ENCODE peak calls at places on chromosomes 11 and 22, in six cellular contexts. One of them, this sample, is unnamed.

GRCh38 chr11:59556115-59556882 is 45.0 kb downstream of the OR4D9 start:
- DNase-seq in A549: no peak
- DNase-seq in PC-3: peak
- DNase-seq in astrocyte of the spinal cord: peak
- DNase-seq in bronchial epithelial cell: peak
- DNase-seq in sigmoid colon: peak
- DNase-seq in this sample: peak

GRCh38 chr11:133530501-133530835 is 1.8 kb downstream of the OPCML start:
- DNase-seq in A549: no peak
- DNase-seq in PC-3: no peak
- DNase-seq in astrocyte of the spinal cord: no peak
- DNase-seq in bronchial epithelial cell: no peak
- DNase-seq in sigmoid colon: no peak
- DNase-seq in this sample: no peak

GRCh38 chr11:27294654-27295053 is 68.4 kb downstream of the CCDC34 start:
- DNase-seq in A549: no peak
- DNase-seq in PC-3: no peak
- DNase-seq in astrocyte of the spinal cord: no peak
- DNase-seq in bronchial epithelial cell: no peak
- DNase-seq in sigmoid colon: no peak
- DNase-seq in this sample: no peak

GRCh38 chr11:17314232-17314547 is 37.4 kb upstream of the NCR3LG1 start:
- DNase-seq in A549: no peak
- DNase-seq in PC-3: peak
- DNase-seq in astrocyte of the spinal cord: peak
- DNase-seq in bronchial epithelial cell: peak
- DNase-seq in sigmoid colon: no peak
- DNase-seq in this sample: peak

GRCh38 chr22:46140989-46141928 is 9.1 kb upstream of the PPARA start:
- DNase-seq in A549: no peak
- DNase-seq in PC-3: no peak
- DNase-seq in astrocyte of the spinal cord: no peak
- DNase-seq in bronchial epithelial cell: no peak
- DNase-seq in sigmoid colon: peak
- DNase-seq in this sample: no peak

GRCh38 chr11:102314784-102315183 is 2.5 kb upstream of the BIRC3 start:
- DNase-seq in A549: no peak
- DNase-seq in PC-3: no peak
- DNase-seq in astrocyte of the spinal cord: no peak
- DNase-seq in bronchial epithelial cell: no peak
- DNase-seq in sigmoid colon: no peak
- DNase-seq in this sample: no peak

GRCh38 chr11:125934473-125934872 is 11.4 kb upstream of the VSIG10L2 start:
- DNase-seq in A549: no peak
- DNase-seq in PC-3: no peak
- DNase-seq in astrocyte of the spinal cord: no peak
- DNase-seq in bronchial epithelial cell: no peak
- DNase-seq in sigmoid colon: no peak
- DNase-seq in this sample: no peak

GRCh38 chr11:37963440-37963839 is 1365.4 kb upstream of the RAG2 start:
- DNase-seq in A549: no peak
- DNase-seq in PC-3: no peak
- DNase-seq in astrocyte of the spinal cord: no peak
- DNase-seq in bronchial epithelial cell: no peak
- DNase-seq in sigmoid colon: no peak
- DNase-seq in this sample: no peak

GRCh38 chr11:126971305-126971704 is 29.3 kb downstream of the KIRREL3 start:
- DNase-seq in A549: no peak
- DNase-seq in PC-3: no peak
- DNase-seq in astrocyte of the spinal cord: no peak
- DNase-seq in bronchial epithelial cell: no peak
- DNase-seq in sigmoid colon: no peak
- DNase-seq in this sample: no peak

GRCh38 chr11:82906236-82906635 is 4.7 kb downstream of the DDIAS start:
- DNase-seq in A549: no peak
- DNase-seq in PC-3: peak
- DNase-seq in astrocyte of the spinal cord: peak
- DNase-seq in bronchial epithelial cell: peak
- DNase-seq in sigmoid colon: no peak
- DNase-seq in this sample: peak

GRCh38 chr22:38257650-38258246 is 15.1 kb downstream of the TMEM184B start:
- DNase-seq in A549: no peak
- DNase-seq in PC-3: peak
- DNase-seq in astrocyte of the spinal cord: no peak
- DNase-seq in bronchial epithelial cell: no peak
- DNase-seq in sigmoid colon: no peak
- DNase-seq in this sample: no peak

GRCh38 chr11:102204174-102204573 is 93.9 kb downstream of the YAP1 start:
- DNase-seq in A549: no peak
- DNase-seq in PC-3: peak
- DNase-seq in astrocyte of the spinal cord: no peak
- DNase-seq in bronchial epithelial cell: peak
- DNase-seq in sigmoid colon: no peak
- DNase-seq in this sample: no peak

GRCh38 chr11:61507962-61508824 is at the start of gene LRRC10B:
- DNase-seq in A549: no peak
- DNase-seq in PC-3: no peak
- DNase-seq in astrocyte of the spinal cord: no peak
- DNase-seq in bronchial epithelial cell: no peak
- DNase-seq in sigmoid colon: no peak
- DNase-seq in this sample: no peak

GRCh38 chr11:22193348-22194051 is 615 bp downstream of the ANO5 start:
- DNase-seq in A549: peak
- DNase-seq in PC-3: no peak
- DNase-seq in astrocyte of the spinal cord: no peak
- DNase-seq in bronchial epithelial cell: no peak
- DNase-seq in sigmoid colon: peak
- DNase-seq in this sample: no peak

GRCh38 chr22:29555065-29555644 is 1.6 kb upstream of the THOC5 start:
- DNase-seq in A549: no peak
- DNase-seq in PC-3: no peak
- DNase-seq in astrocyte of the spinal cord: no peak
- DNase-seq in bronchial epithelial cell: no peak
- DNase-seq in sigmoid colon: no peak
- DNase-seq in this sample: peak

GRCh38 chr11:62409831-62410230 is 9.0 kb upstream of the SCGB1A1 start:
- DNase-seq in A549: no peak
- DNase-seq in PC-3: no peak
- DNase-seq in astrocyte of the spinal cord: no peak
- DNase-seq in bronchial epithelial cell: no peak
- DNase-seq in sigmoid colon: no peak
- DNase-seq in this sample: no peak

GRCh38 chr22:41910599-41911291 is 4.1 kb downstream of the SHISA8 start:
- DNase-seq in A549: no peak
- DNase-seq in PC-3: peak
- DNase-seq in astrocyte of the spinal cord: no peak
- DNase-seq in bronchial epithelial cell: no peak
- DNase-seq in sigmoid colon: no peak
- DNase-seq in this sample: no peak

GRCh38 chr11:131356201-131356600 is 14.2 kb upstream of the NTM start:
- DNase-seq in A549: no peak
- DNase-seq in PC-3: no peak
- DNase-seq in astrocyte of the spinal cord: peak
- DNase-seq in bronchial epithelial cell: no peak
- DNase-seq in sigmoid colon: no peak
- DNase-seq in this sample: peak

GRCh38 chr11:26231252-26231661 is 100.7 kb upstream of the ANO3 start:
- DNase-seq in A549: no peak
- DNase-seq in PC-3: peak
- DNase-seq in astrocyte of the spinal cord: peak
- DNase-seq in bronchial epithelial cell: peak
- DNase-seq in sigmoid colon: no peak
- DNase-seq in this sample: peak

GRCh38 chr22:38953577-38954413 is 3.6 kb upstream of the APOBEC3A start:
- DNase-seq in A549: peak
- DNase-seq in PC-3: peak
- DNase-seq in astrocyte of the spinal cord: no peak
- DNase-seq in bronchial epithelial cell: peak
- DNase-seq in sigmoid colon: peak
- DNase-seq in this sample: no peak

GRCh38 chr11:122099345-122100045 is 16.5 kb downstream of the BLID start:
- DNase-seq in A549: no peak
- DNase-seq in PC-3: no peak
- DNase-seq in astrocyte of the spinal cord: peak
- DNase-seq in bronchial epithelial cell: peak
- DNase-seq in sigmoid colon: no peak
- DNase-seq in this sample: peak

GRCh38 chr11:64225608-64226506 is at the start of the genes NUDT22 and TRPT1:
- DNase-seq in A549: peak
- DNase-seq in PC-3: peak
- DNase-seq in astrocyte of the spinal cord: peak
- DNase-seq in bronchial epithelial cell: peak
- DNase-seq in sigmoid colon: peak
- DNase-seq in this sample: peak

GRCh38 chr11:2562181-2562581 is 117.4 kb downstream of the KCNQ1 start:
- DNase-seq in A549: no peak
- DNase-seq in PC-3: no peak
- DNase-seq in astrocyte of the spinal cord: no peak
- DNase-seq in bronchial epithelial cell: no peak
- DNase-seq in sigmoid colon: peak
- DNase-seq in this sample: no peak

GRCh38 chr11:35257287-35257686 is 118.3 kb downstream of the CD44 start:
- DNase-seq in A549: no peak
- DNase-seq in PC-3: no peak
- DNase-seq in astrocyte of the spinal cord: no peak
- DNase-seq in bronchial epithelial cell: no peak
- DNase-seq in sigmoid colon: no peak
- DNase-seq in this sample: no peak

GRCh38 chr11:120801801-120802689 is 221.9 kb upstream of the TBCEL start:
- DNase-seq in A549: peak
- DNase-seq in PC-3: peak
- DNase-seq in astrocyte of the spinal cord: peak
- DNase-seq in bronchial epithelial cell: peak
- DNase-seq in sigmoid colon: peak
- DNase-seq in this sample: no peak

DNA sequence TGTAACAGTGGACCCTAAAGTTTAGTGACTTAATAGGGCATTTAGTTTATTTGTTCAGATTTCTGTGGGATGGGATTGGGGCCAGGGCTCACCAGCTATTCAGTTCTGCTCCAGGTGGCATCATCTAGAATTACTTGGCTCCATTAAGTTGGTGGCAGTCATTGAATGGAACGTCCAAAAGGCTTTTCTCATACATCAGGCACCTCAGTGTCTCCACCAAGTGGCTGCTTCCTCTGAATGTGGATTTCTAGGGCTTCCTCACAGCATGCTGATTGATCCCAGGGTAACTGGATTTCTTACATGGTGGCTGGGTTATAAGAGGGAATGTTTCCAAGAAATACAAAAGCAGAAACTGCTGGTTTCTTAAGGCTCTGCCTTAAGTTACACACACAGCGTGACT is 34.7 kb downstream of the USP47 start:
- DNase-seq in A549: no peak
- DNase-seq in PC-3: peak
- DNase-seq in astrocyte of the spinal cord: no peak
- DNase-seq in bronchial epithelial cell: peak
- DNase-seq in sigmoid colon: no peak
- DNase-seq in this sample: no peak
- TF ChIP-seq CTCF in A549: peak
- TF ChIP-seq CTCF in PC-3: peak
- TF ChIP-seq CTCF in astrocyte of the spinal cord: peak
- TF ChIP-seq CTCF in bronchial epithelial cell: peak
- TF ChIP-seq CTCF in sigmoid colon: no peak
- TF ChIP-seq CTCF in this sample: peak

DNA sequence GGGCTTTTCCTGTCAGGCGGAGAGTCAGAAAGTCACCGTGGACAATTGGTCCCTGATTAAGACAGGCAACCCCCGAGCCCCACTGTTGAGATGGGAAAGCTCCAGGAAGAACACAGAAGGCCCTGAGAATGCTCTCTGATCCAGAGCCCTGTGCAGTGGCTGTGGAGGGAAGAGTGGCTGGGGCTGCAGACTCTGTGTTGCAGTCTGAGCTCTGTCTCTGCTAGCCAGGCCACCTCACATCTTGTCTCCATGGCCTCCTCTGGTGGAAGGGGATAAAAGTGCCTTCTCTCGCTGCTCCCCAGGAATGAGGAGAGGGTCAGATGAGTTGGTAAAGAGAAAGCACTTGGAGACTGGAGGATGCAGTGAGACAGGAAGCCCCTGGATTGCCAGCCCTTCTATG is 141.2 kb downstream of the CEP164 start:
- DNase-seq in A549: no peak
- DNase-seq in PC-3: no peak
- DNase-seq in astrocyte of the spinal cord: no peak
- DNase-seq in bronchial epithelial cell: no peak
- DNase-seq in sigmoid colon: peak
- DNase-seq in this sample: no peak
- TF ChIP-seq CTCF in A549: no peak
- TF ChIP-seq CTCF in PC-3: no peak
- TF ChIP-seq CTCF in astrocyte of the spinal cord: no peak
- TF ChIP-seq CTCF in bronchial epithelial cell: no peak
- TF ChIP-seq CTCF in sigmoid colon: no peak
- TF ChIP-seq CTCF in this sample: no peak

GRCh38 chr22:35380013-35380412 is 883 bp upstream of the HMOX1 start:
- DNase-seq in A549: no peak
- DNase-seq in PC-3: no peak
- DNase-seq in astrocyte of the spinal cord: no peak
- DNase-seq in bronchial epithelial cell: peak
- DNase-seq in sigmoid colon: no peak
- DNase-seq in this sample: no peak

GRCh38 chr22:35378547-35379078 is 2.3 kb upstream of the HMOX1 start:
- DNase-seq in A549: no peak
- DNase-seq in PC-3: no peak
- DNase-seq in astrocyte of the spinal cord: no peak
- DNase-seq in bronchial epithelial cell: no peak
- DNase-seq in sigmoid colon: no peak
- DNase-seq in this sample: no peak

GRCh38 chr22:35379146-35379993 is 1.5 kb upstream of the HMOX1 start:
- DNase-seq in A549: no peak
- DNase-seq in PC-3: no peak
- DNase-seq in astrocyte of the spinal cord: no peak
- DNase-seq in bronchial epithelial cell: no peak
- DNase-seq in sigmoid colon: no peak
- DNase-seq in this sample: no peak

GRCh38 chr22:35381424-35381772 is 502 bp downstream of the HMOX1 start:
- DNase-seq in A549: no peak
- DNase-seq in PC-3: no peak
- DNase-seq in astrocyte of the spinal cord: no peak
- DNase-seq in bronchial epithelial cell: no peak
- DNase-seq in sigmoid colon: peak
- DNase-seq in this sample: no peak

GRCh38 chr22:35380537-35381423 is at the start of gene HMOX1:
- DNase-seq in A549: peak
- DNase-seq in PC-3: peak
- DNase-seq in astrocyte of the spinal cord: peak
- DNase-seq in bronchial epithelial cell: peak
- DNase-seq in sigmoid colon: peak
- DNase-seq in this sample: peak
- TF ChIP-seq CTCF in A549: no peak
- TF ChIP-seq CTCF in PC-3: peak
- TF ChIP-seq CTCF in astrocyte of the spinal cord: peak
- TF ChIP-seq CTCF in bronchial epithelial cell: peak
- TF ChIP-seq CTCF in sigmoid colon: no peak
- TF ChIP-seq CTCF in this sample: peak

DNA sequence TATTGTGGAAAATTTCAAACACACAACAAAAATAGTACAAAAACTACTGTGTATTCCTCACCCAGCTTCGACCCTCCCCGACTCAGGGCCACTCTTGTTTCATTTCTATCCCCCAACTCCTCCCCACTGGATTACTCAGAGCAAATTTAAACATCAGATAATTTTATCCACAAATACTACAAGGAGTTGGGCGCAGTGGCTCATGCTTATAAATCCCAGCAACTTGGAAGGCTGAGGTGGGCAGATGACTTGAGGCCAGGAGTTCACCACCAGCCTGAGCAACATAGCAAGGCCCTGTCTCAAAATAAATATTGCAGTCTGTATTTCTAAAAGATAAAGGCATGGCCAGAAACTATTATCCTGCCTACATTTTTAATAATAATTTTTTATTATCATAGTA is 39.9 kb downstream of the LRRC32 start:
- DNase-seq in A549: no peak
- DNase-seq in PC-3: no peak
- DNase-seq in astrocyte of the spinal cord: no peak
- DNase-seq in bronchial epithelial cell: no peak
- DNase-seq in sigmoid colon: no peak
- DNase-seq in this sample: no peak
- TF ChIP-seq CTCF in A549: no peak
- TF ChIP-seq CTCF in PC-3: no peak
- TF ChIP-seq CTCF in astrocyte of the spinal cord: no peak
- TF ChIP-seq CTCF in bronchial epithelial cell: no peak
- TF ChIP-seq CTCF in sigmoid colon: no peak
- TF ChIP-seq CTCF in this sample: no peak

This sample was measured in HFFc6.